ENCODE peak calls at places on chromosome 2, in four cellular contexts. One of them, this sample, is unnamed.

GRCh38 chr2:72673279-72673678 is 152.6 kb downstream of the EXOC6B start:
- DNase-seq in GM12878: no peak
- DNase-seq in H1: no peak
- DNase-seq in K562: no peak
- DNase-seq in this sample: peak; percentile 35

GRCh38 chr2:10844083-10844482 is 31.5 kb upstream of the PDIA6 start:
- DNase-seq in H1: peak; percentile 49
- DNase-seq in K562: no peak
- DNase-seq in GM12878: no peak
- DNase-seq in this sample: peak; percentile 38

GRCh38 chr2:11828933-11829323 is 82.5 kb downstream of the LPIN1 start:
- DNase-seq in GM12878: no peak
- DNase-seq in K562: no peak
- DNase-seq in H1: no peak
- DNase-seq in this sample: no peak

GRCh38 chr2:237879991-237880560 is 20.7 kb downstream of the RAMP1 start:
- DNase-seq in GM12878: no peak
- DNase-seq in H1: no peak
- DNase-seq in K562: no peak
- DNase-seq in this sample: no peak

GRCh38 chr2:131039908-131040660 is 53.2 kb downstream of the FAM168B start:
- DNase-seq in GM12878: no peak
- DNase-seq in K562: no peak
- DNase-seq in H1: no peak
- DNase-seq in this sample: peak; percentile 35

GRCh38 chr2:18518116-18519111 is 42.0 kb downstream of the RDH14 start:
- DNase-seq in K562: no peak
- DNase-seq in GM12878: no peak
- DNase-seq in H1: no peak
- DNase-seq in this sample: peak; percentile 63

GRCh38 chr2:168030862-168031624 is 216.4 kb downstream of the STK39 start:
- DNase-seq in K562: no peak
- DNase-seq in GM12878: peak; percentile 44
- DNase-seq in H1: no peak
- DNase-seq in this sample: peak; percentile 95

GRCh38 chr2:241947876-241948275 is 78.3 kb downstream of the RTP5 start:
- DNase-seq in GM12878: no peak
- DNase-seq in H1: no peak
- DNase-seq in K562: no peak
- DNase-seq in this sample: no peak

GRCh38 chr2:39642054-39642742 is 23.5 kb upstream of the TMEM178A start:
- DNase-seq in GM12878: no peak
- DNase-seq in K562: no peak
- DNase-seq in H1: no peak
- DNase-seq in this sample: peak; percentile 91

GRCh38 chr2:11703700-11704099 is 33.7 kb upstream of the NTSR2 start:
- DNase-seq in K562: no peak
- DNase-seq in H1: no peak
- DNase-seq in GM12878: no peak
- DNase-seq in this sample: peak; percentile 71

GRCh38 chr2:241950413-241950863 is 80.9 kb downstream of the RTP5 start:
- DNase-seq in K562: no peak
- DNase-seq in GM12878: no peak
- DNase-seq in H1: no peak
- DNase-seq in this sample: no peak

GRCh38 chr2:80111185-80111584 is 193.4 kb downstream of the LRRTM1 start:
- DNase-seq in GM12878: no peak
- DNase-seq in K562: no peak
- DNase-seq in H1: no peak
- DNase-seq in this sample: peak; percentile 66

GRCh38 chr2:233857511-233858118 is 3.3 kb upstream of the HJURP start:
- DNase-seq in K562: peak; percentile 52
- DNase-seq in GM12878: no peak
- DNase-seq in H1: no peak
- DNase-seq in this sample: no peak

GRCh38 chr2:112493858-112494648 is 12.1 kb downstream of the TTL start:
- DNase-seq in H1: no peak
- DNase-seq in GM12878: no peak
- DNase-seq in K562: peak; percentile 37
- DNase-seq in this sample: peak; percentile 71

GRCh38 chr2:195622966-195623365 is 34.1 kb upstream of the SLC39A10 start:
- DNase-seq in K562: no peak
- DNase-seq in H1: no peak
- DNase-seq in GM12878: no peak
- DNase-seq in this sample: peak; percentile 12

GRCh38 chr2:55840460-55840859 is 83.1 kb downstream of the EFEMP1 start:
- DNase-seq in K562: no peak
- DNase-seq in GM12878: no peak
- DNase-seq in H1: no peak
- DNase-seq in this sample: no peak

GRCh38 chr2:24885221-24886113 is 34.6 kb downstream of the ADCY3 start:
- DNase-seq in H1: no peak
- DNase-seq in GM12878: no peak
- DNase-seq in K562: no peak
- DNase-seq in this sample: peak; percentile 50

GRCh38 chr2:20940481-20940795 is 103.4 kb downstream of the APOB start:
- DNase-seq in GM12878: no peak
- DNase-seq in H1: no peak
- DNase-seq in K562: no peak
- DNase-seq in this sample: no peak

GRCh38 chr2:15845737-15846405 is 94.5 kb upstream of the MYCN start:
- DNase-seq in H1: no peak
- DNase-seq in GM12878: no peak
- DNase-seq in K562: no peak
- DNase-seq in this sample: no peak

GRCh38 chr2:162480067-162480466 is 136.1 kb downstream of the GCA start:
- DNase-seq in H1: no peak
- DNase-seq in K562: no peak
- DNase-seq in GM12878: no peak
- DNase-seq in this sample: no peak

GRCh38 chr2:160028431-160029269 is 33.8 kb downstream of the PLA2R1 start:
- DNase-seq in K562: no peak
- DNase-seq in GM12878: no peak
- DNase-seq in H1: no peak
- DNase-seq in this sample: peak; percentile 58

GRCh38 chr2:105786231-105787230 is 41.8 kb downstream of the NCK2 start:
- DNase-seq in H1: no peak
- DNase-seq in GM12878: no peak
- DNase-seq in K562: no peak
- DNase-seq in this sample: no peak

GRCh38 chr2:15704086-15704787 is 112.6 kb downstream of the DDX1 start:
- DNase-seq in GM12878: no peak
- DNase-seq in H1: no peak
- DNase-seq in K562: no peak
- DNase-seq in this sample: no peak

GRCh38 chr2:206113148-206113547 is 27.2 kb upstream of the INO80D start:
- DNase-seq in K562: no peak
- DNase-seq in GM12878: no peak
- DNase-seq in H1: no peak
- DNase-seq in this sample: peak; percentile 45

GRCh38 chr2:110768591-110768990 is 36.2 kb downstream of the ACOXL start:
- DNase-seq in K562: no peak
- DNase-seq in H1: no peak
- DNase-seq in GM12878: no peak
- DNase-seq in this sample: no peak

GRCh38 chr2:7356909-7357584 is 439.8 kb downstream of the RNF144A start:
- DNase-seq in H1: no peak
- DNase-seq in GM12878: no peak
- DNase-seq in K562: no peak
- DNase-seq in this sample: no peak

GRCh38 chr2:152762202-152762601 is 43.8 kb downstream of the ARL6IP6 start:
- DNase-seq in GM12878: no peak
- DNase-seq in K562: no peak
- DNase-seq in H1: peak; percentile 27
- DNase-seq in this sample: peak; percentile 96

GRCh38 chr2:9165625-9166024 is 41.0 kb upstream of the ASAP2 start:
- DNase-seq in GM12878: no peak
- DNase-seq in H1: no peak
- DNase-seq in K562: no peak
- DNase-seq in this sample: peak; percentile 68

GRCh38 chr2:241940329-241940728 is 70.8 kb downstream of the RTP5 start:
- DNase-seq in H1: no peak
- DNase-seq in GM12878: no peak
- DNase-seq in K562: peak; percentile 28
- DNase-seq in this sample: no peak

GRCh38 chr2:117718048-117718447 is 96.4 kb upstream of the DDX18 start:
- DNase-seq in H1: no peak
- DNase-seq in GM12878: no peak
- DNase-seq in K562: no peak
- DNase-seq in this sample: no peak

GRCh38 chr2:1813371-1813770 is 69.1 kb upstream of the PXDN start:
- DNase-seq in H1: no peak
- DNase-seq in K562: no peak
- DNase-seq in GM12878: no peak
- DNase-seq in this sample: no peak

GRCh38 chr2:219057709-219058540 is 2.8 kb downstream of the IHH start:
- DNase-seq in GM12878: no peak
- DNase-seq in H1: peak; percentile 53
- DNase-seq in K562: peak; percentile 74
- DNase-seq in this sample: peak; percentile 56

GRCh38 chr2:10080536-10081304 is 509 bp upstream of the CYS1 start:
- DNase-seq in K562: peak; percentile 11
- DNase-seq in GM12878: no peak
- DNase-seq in H1: no peak
- DNase-seq in this sample: no peak

GRCh38 chr2:128219891-128220290 is 98.8 kb downstream of the HS6ST1 start:
- DNase-seq in GM12878: no peak
- DNase-seq in H1: no peak
- DNase-seq in K562: no peak
- DNase-seq in this sample: no peak

DNA sequence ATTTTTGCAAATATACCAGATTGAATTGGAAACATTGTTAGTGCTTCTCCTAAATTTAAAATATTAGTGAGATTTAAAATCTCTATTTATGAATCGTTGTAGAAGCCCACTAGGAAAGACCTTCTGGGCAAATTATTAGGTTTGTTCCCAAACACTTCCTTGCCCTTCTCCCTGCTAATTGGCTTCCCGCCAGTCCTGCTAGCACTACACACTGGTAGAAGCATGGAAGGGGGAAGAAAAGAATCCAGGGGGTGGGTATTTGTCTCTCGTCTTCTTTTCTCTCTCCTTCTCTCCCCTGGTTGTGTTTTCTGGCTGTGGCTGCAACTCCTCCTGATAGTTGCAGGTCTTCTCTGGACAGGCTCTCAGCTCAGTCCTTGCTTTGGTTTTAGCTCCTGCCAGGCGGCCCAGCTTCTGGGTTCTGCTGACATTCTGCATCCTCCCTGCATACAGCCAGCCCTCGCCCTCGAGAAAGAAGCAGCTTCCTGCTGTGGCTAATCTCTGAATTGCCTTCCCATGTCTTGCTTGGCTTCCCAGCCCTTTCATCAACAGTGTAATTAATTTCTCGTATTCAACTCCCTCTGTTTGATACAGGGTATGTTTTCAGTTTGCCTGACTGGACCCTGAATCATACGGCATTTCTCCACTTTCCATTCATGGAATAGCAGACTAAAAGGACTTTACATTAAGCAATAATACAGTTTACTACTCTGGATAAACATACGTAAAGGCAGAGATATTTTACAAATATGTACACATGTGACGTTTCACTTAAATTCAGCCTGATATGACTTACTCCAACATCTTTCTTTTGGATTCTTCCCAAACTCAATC is 6.9 kb upstream of the PARD3B start:
- DNase-seq in GM12878: no peak
- DNase-seq in H1: no peak
- DNase-seq in K562: no peak
- DNase-seq in this sample: peak; percentile 96
- TF ChIP-seq CHD1 in GM12878: no peak
- TF ChIP-seq CHD1 in H1: no peak
- TF ChIP-seq CHD1 in K562: no peak
- TF ChIP-seq CHD1 in this sample: peak; percentile 63

GRCh38 chr2:37599688-37600525 is 71.5 kb downstream of the CDC42EP3 start:
- DNase-seq in GM12878: no peak
- DNase-seq in H1: no peak
- DNase-seq in K562: no peak
- DNase-seq in this sample: no peak
- TF ChIP-seq CHD1 in GM12878: no peak
- TF ChIP-seq CHD1 in H1: no peak
- TF ChIP-seq CHD1 in K562: no peak
- TF ChIP-seq CHD1 in this sample: no peak

DNA sequence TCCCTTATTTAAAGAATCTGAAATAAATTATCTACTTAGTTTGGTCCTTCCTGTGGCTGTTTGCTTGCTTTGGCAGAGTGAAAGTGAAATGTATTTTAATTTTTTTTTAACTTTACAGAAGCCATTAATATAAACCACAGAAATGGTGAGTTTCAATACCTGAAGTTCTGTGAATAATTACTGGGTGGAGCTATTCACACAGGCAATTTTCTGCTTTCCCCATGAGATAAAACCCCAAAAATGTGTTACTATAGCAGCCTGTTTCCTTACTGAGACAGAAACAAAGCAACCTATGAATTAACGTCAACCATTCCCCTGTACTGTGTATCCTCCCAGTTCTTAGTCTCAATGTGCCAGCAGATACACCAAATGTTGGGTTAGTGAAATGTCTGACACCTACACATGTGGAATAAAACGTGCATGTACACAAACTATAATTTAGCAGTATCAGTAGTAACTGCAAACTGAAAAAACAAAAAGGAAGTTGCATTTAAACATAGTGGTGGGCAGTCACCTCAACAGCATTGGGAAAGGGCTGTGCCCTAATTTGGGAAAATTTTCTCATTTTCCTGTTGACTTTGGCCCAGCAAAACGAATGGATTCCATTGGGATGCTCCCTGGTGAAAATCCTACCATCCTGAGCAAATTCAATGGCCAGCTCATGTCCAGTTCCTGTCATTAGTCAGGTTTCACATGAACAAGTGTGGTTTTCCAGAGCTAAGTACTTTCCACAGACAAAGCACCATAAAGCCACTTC is 73.1 kb upstream of the RMDN2 start:
- DNase-seq in H1: no peak
- DNase-seq in GM12878: peak; percentile 80
- DNase-seq in K562: no peak
- DNase-seq in this sample: no peak
- TF ChIP-seq CHD1 in H1: no peak
- TF ChIP-seq CHD1 in GM12878: no peak
- TF ChIP-seq CHD1 in K562: no peak
- TF ChIP-seq CHD1 in this sample: no peak

GRCh38 chr2:239312741-239313246 is 88.0 kb downstream of the HDAC4 start:
- DNase-seq in GM12878: no peak
- DNase-seq in H1: no peak
- DNase-seq in K562: no peak
- DNase-seq in this sample: no peak

GRCh38 chr2:239309398-239310245 is 91.2 kb downstream of the HDAC4 start:
- DNase-seq in H1: no peak
- DNase-seq in K562: no peak
- DNase-seq in GM12878: no peak
- DNase-seq in this sample: no peak

GRCh38 chr2:239310401-239311061 is 90.3 kb downstream of the HDAC4 start:
- DNase-seq in GM12878: no peak
- DNase-seq in K562: no peak
- DNase-seq in H1: no peak
- DNase-seq in this sample: no peak

GRCh38 chr2:239312081-239312501 is 88.7 kb downstream of the HDAC4 start:
- DNase-seq in H1: no peak
- DNase-seq in GM12878: no peak
- DNase-seq in K562: no peak
- DNase-seq in this sample: no peak

GRCh38 chr2:239311132-239312040 is 89.4 kb downstream of the HDAC4 start:
- DNase-seq in H1: no peak
- DNase-seq in K562: no peak
- DNase-seq in GM12878: no peak
- DNase-seq in this sample: no peak
- TF ChIP-seq CHD1 in H1: no peak
- TF ChIP-seq CHD1 in K562: no peak
- TF ChIP-seq CHD1 in GM12878: no peak
- TF ChIP-seq CHD1 in this sample: no peak